ENCODE peak calls at places on chromosomes 3 and 15, in four cellular contexts. H, X, P and S are unnamed samples.

GRCh38 chr15:80003171-80003570 is 32.2 kb upstream of the BCL2A1 start:
- DNase-seq in X (no peak), P (no peak), H (peak), S (no peak)

GRCh38 chr15:56019060-56019793 is 25.8 kb upstream of the NEDD4 start:
- DNase-seq in X (no peak), P (no peak), H (no peak), S (no peak)

GRCh38 chr3:126270145-126270811 is 86.9 kb downstream of the KLF15 start:
- DNase-seq in X (no peak), P (peak), H (no peak), S (peak)

GRCh38 chr3:102225407-102226132 is 209.2 kb upstream of the ZPLD1 start:
- DNase-seq in X (no peak), H (peak), P (no peak), S (peak)

GRCh38 chr3:32442766-32443165 is 51.1 kb downstream of the CMTM7 start:
- DNase-seq in X (no peak), H (no peak), P (no peak), S (no peak)

GRCh38 chr15:73328149-73328820 is 40.5 kb downstream of the HCN4 start:
- DNase-seq in H (no peak), P (no peak), X (no peak), S (no peak)

GRCh38 chr15:44535092-44535491 is 1.9 kb upstream of the EIF3J start:
- DNase-seq in X (no peak), H (no peak), P (no peak), S (no peak)

GRCh38 chr3:151971814-151972579 is 98.6 kb downstream of the SUCNR1 start:
- DNase-seq in X (no peak), P (peak), H (no peak), S (peak)

GRCh38 chr15:67340630-67341029 is 86.0 kb downstream of the IQCH start:
- DNase-seq in P (no peak), H (no peak), X (no peak), S (no peak)

GRCh38 chr15:44535509-44536297 is 1.2 kb upstream of the EIF3J start:
- DNase-seq in X (peak), H (no peak), P (peak), S (no peak)

GRCh38 chr15:50210462-50211264 is 28.7 kb downstream of the SLC27A2 start:
- DNase-seq in P (peak), X (no peak), H (no peak), S (no peak)
- TF ChIP-seq CTCF in P (no peak), X (no peak), H (no peak), S (no peak)

GRCh38 chr3:17322106-17322793 is 420.2 kb downstream of the TBC1D5 start:
- DNase-seq in H (no peak), X (no peak), P (no peak), S (no peak)
- H3K4me3 ChIP-seq in H (no peak), X (no peak), P (no peak), S (no peak)

DNA sequence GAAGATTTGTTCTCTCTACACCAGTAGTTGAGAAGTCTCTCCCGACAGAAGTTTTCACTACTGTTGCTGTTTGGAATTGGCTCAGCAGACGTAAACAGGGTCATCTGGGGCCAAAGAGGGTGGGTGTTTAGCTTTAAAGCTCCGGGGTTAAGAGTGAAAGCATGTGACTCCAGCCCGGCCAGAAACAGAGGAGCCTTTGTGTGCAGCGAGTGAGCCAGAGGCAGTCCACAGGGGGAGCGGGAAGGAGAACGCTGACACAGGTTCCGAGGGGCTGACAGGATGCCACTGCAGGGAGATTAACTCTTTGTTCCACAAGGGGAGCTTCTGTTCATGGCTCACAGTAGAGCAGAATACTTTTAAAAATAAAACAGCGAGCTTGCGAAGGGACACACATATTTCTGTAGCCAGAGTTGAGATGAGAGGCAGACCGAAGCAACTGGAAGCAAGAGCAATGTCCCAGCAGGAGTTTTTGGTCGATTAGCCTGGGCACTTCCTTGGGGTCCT is 26.9 kb downstream of the BMF start:
- DNase-seq in H (peak), P (peak), X (peak), S (peak)
- TF ChIP-seq CTCF in H (no peak), P (no peak), X (no peak), S (no peak)

DNA sequence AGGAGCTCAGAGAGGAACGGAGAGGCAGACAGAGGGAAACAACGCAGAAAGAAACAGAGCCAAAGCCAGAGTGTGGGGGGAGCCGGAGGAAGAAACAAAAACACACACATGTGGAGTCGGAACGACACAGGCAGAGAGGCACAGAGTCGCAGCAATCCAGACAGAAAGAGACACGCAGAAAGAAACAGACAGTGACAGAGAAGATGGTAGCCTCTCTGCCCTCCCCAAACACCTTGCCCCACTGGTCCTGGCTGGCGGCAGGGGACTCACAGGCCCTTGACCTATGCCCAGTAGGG is 1.7 kb downstream of the NCKIPSD start:
- DNase-seq in P (no peak), H (no peak), X (no peak), S (peak)
- H3K4me3 ChIP-seq in P (no peak), H (peak), X (no peak), S (peak)

GRCh38 chr3:30567139-30567753 is 39.2 kb upstream of the TGFBR2 start:
- DNase-seq in P (no peak), X (no peak), H (no peak), S (no peak)
- TF ChIP-seq CTCF in P (no peak), X (no peak), H (no peak), S (no peak)

GRCh38 chr3:180036678-180037455 is at the start of gene PEX5L:
- DNase-seq in H (peak), X (no peak), P (no peak), S (peak)
- H3K4me3 ChIP-seq in H (peak), X (no peak), P (no peak), S (peak)